ENCODE peak calls at places on chromosomes 4 and X, in five cellular contexts. B, R, C, Q and M are unnamed samples.

GRCh38 chr4:133668061-133668851 is 519.2 kb downstream of the PCDH10 start:
- DNase-seq in Q (peak), R (no peak), C (no peak), B (no peak), M (no peak)

GRCh38 chrX:73944582-73944947 is 359.4 kb upstream of the ZCCHC13 start:
- DNase-seq in C (no peak), Q (no peak), R (no peak), B (no peak), M (no peak)

GRCh38 chrX:150587585-150588503 is 19.4 kb downstream of the MTM1 start:
- DNase-seq in R (no peak), B (no peak), Q (peak), C (no peak), M (no peak)

GRCh38 chr4:15202481-15202880 is 200.2 kb downstream of the CPEB2 start:
- DNase-seq in R (no peak), B (no peak), C (no peak), Q (no peak), M (no peak)

GRCh38 chr4:173546776-173547175 is 16.7 kb upstream of the HAND2 start:
- DNase-seq in Q (no peak), C (no peak), B (no peak), R (no peak), M (no peak)

GRCh38 chr4:150609131-150609530 is 27.2 kb downstream of the MAB21L2 start:
- DNase-seq in B (no peak), Q (no peak), R (no peak), C (no peak), M (no peak)

GRCh38 chrX:52504551-52504950 is 8.9 kb downstream of the XAGE1A start:
- DNase-seq in B (no peak), R (no peak), Q (no peak), C (no peak), M (no peak)

GRCh38 chr4:138310498-138310897 is 68.3 kb upstream of the SLC7A11 start:
- DNase-seq in Q (no peak), R (no peak), B (no peak), C (no peak), M (no peak)

GRCh38 chr4:14338206-14338605 is 664.1 kb upstream of the CPEB2 start:
- DNase-seq in R (no peak), B (no peak), C (no peak), Q (no peak), M (no peak)

GRCh38 chr4:7207791-7208231 is 15.5 kb downstream of the SORCS2 start:
- DNase-seq in C (no peak), Q (no peak), R (no peak), B (no peak), M (no peak)

GRCh38 chr4:128573781-128574508 is 235.6 kb upstream of the JADE1 start:
- DNase-seq in B (no peak), C (no peak), Q (no peak), R (peak), M (no peak)

GRCh38 chrX:16671005-16671404 is 21.0 kb downstream of the S100G start:
- DNase-seq in B (no peak), C (peak), Q (no peak), R (peak), M (peak)

GRCh38 chr4:176896211-176896610 is 103.5 kb upstream of the VEGFC start:
- DNase-seq in Q (no peak), R (no peak), C (no peak), B (no peak), M (no peak)

GRCh38 chr4:169330811-169331210 is 60.1 kb upstream of the SH3RF1 start:
- DNase-seq in R (no peak), Q (no peak), B (no peak), C (no peak), M (no peak)

GRCh38 chr4:159178147-159178541 is 75.3 kb downstream of the RAPGEF2 start:
- DNase-seq in C (no peak), B (no peak), R (peak), Q (no peak), M (no peak)

GRCh38 chr4:176230827-176231226 is 35.4 kb upstream of the SPATA4 start:
- DNase-seq in Q (no peak), B (no peak), R (no peak), C (no peak), M (no peak)

GRCh38 chr4:168521736-168522135 is 24.9 kb downstream of the PALLD start:
- DNase-seq in C (no peak), Q (no peak), R (no peak), B (no peak), M (no peak)

GRCh38 chr4:107825072-107825789 is 499 bp downstream of the SGMS2 start:
- DNase-seq in Q (no peak), C (peak), B (peak), R (no peak), M (peak)

GRCh38 chr4:126564283-126564854 is 1068.4 kb upstream of the INTU start:
- DNase-seq in B (no peak), C (no peak), R (no peak), Q (no peak), M (no peak)

DNA sequence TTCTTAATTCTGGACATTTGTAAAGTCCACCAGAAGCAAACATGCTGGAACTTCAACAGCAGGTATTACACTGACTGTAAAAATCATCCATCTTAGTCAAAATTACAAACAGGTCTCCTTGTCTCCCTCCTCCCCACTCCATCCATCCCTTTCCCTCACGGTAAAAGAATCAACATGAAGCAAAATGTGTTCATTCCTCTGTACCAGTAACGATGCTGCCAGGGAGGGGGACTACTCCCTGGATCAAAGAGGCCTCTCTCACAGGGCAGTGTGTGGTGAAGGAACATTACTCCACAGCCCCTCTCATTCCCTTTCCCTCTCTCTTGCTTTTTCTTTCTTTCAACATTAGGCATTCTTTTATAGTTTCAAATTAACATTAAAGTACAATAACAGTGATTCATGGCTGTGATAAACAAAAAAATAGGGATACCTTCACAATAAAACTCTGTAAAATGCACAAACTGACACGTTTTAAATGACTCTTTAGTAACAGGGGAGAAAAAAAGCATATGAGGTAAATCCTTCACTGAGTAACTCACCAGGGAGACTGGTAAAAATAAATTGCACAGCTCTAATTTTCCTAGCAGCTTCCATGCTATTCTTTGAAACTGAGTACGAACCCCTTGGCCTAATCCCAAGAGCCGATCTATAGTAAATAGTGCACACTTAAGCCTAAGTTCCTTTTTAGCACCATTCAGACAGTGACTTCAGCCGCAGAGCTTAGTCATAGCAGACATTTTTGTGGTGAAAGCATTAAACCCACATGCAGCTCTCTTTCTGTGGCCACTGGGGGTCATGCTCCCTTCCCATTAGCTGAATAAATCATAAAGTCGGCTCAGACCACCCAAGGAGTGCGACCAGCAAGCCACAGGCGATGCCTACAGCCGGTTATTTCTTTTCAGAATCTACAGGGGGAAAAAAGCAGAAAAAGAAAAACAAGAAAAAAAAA is 215.6 kb upstream of the GYPA start:
- DNase-seq in Q (peak), C (no peak), B (no peak), R (peak), M (no peak)
- H3K27ac ChIP-seq in Q (no peak), C (no peak), B (no peak), R (no peak), M (no peak)

GRCh38 chrX:9875801-9876200 is 89.6 kb downstream of the SHROOM2 start:
- DNase-seq in R (no peak), C (no peak), Q (no peak), B (no peak), M (no peak)

GRCh38 chrX:9873952-9874351 is 87.7 kb downstream of the SHROOM2 start:
- DNase-seq in B (peak), Q (peak), C (peak), R (peak), M (no peak)

GRCh38 chrX:9874483-9874882 is 88.3 kb downstream of the SHROOM2 start:
- DNase-seq in B (no peak), R (no peak), C (no peak), Q (no peak), M (no peak)

GRCh38 chrX:9871871-9872270 is 85.6 kb downstream of the SHROOM2 start:
- DNase-seq in R (no peak), C (no peak), B (no peak), Q (no peak), M (no peak)

DNA sequence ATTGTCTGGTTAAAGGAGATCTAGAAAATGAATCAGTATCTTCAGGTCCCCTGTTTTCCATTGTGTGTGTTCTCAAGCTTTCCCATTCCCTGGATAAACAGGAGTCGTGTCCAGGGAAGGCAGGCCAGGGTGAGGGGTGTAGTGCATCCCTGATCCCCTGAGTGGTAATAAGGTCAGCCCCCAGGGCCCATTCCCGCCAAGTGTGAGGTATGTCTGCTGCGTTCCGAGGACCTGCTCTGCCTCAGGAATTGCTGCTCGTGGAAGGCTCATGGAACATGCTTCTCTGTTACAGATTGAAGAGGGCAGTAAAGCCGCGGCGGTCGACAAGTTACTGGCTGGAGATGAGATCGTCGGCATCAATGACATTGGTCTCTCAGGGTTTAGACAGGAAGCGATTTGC is 87.1 kb downstream of the SHROOM2 start:
- DNase-seq in R (no peak), B (no peak), Q (no peak), C (no peak), M (no peak)
- H3K27ac ChIP-seq in R (no peak), B (no peak), Q (no peak), C (no peak), M (no peak)

DNA sequence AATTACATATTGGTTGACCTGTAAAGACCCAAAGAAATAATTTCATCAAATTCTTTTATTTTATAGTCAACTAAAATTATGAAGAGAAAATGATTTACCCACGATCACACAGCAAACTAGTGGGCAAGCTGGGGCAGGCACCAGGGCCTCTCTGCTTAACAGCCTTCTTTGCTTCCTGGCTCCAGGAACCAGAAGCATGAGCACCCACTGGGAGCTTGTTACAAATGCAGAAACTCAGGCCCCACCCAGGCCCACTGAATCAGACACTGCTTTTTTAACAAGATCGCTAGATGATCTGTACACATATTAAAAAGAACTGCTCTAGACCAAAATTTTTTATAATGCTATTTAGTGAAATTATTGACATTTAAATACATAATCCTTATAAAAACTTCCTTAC is 95.0 kb downstream of the GEMIN8 start:
- DNase-seq in R (no peak), Q (no peak), C (no peak), B (no peak), M (no peak)
- H3K27ac ChIP-seq in R (no peak), Q (no peak), C (peak), B (no peak), M (peak)

GRCh38 chr4:174717788-174718187 is 111.3 kb downstream of the GLRA3 start:
- DNase-seq in Q (no peak), R (no peak), C (no peak), B (no peak), M (no peak)

GRCh38 chr4:174714393-174715211 is 114.4 kb downstream of the GLRA3 start:
- DNase-seq in B (no peak), C (no peak), R (peak), Q (peak), M (no peak)

GRCh38 chr4:174713821-174714220 is 115.2 kb downstream of the GLRA3 start:
- DNase-seq in Q (no peak), B (no peak), C (no peak), R (no peak), M (no peak)

GRCh38 chr4:174713181-174713580 is 115.9 kb downstream of the GLRA3 start:
- DNase-seq in R (no peak), C (no peak), B (no peak), Q (no peak), M (no peak)

DNA sequence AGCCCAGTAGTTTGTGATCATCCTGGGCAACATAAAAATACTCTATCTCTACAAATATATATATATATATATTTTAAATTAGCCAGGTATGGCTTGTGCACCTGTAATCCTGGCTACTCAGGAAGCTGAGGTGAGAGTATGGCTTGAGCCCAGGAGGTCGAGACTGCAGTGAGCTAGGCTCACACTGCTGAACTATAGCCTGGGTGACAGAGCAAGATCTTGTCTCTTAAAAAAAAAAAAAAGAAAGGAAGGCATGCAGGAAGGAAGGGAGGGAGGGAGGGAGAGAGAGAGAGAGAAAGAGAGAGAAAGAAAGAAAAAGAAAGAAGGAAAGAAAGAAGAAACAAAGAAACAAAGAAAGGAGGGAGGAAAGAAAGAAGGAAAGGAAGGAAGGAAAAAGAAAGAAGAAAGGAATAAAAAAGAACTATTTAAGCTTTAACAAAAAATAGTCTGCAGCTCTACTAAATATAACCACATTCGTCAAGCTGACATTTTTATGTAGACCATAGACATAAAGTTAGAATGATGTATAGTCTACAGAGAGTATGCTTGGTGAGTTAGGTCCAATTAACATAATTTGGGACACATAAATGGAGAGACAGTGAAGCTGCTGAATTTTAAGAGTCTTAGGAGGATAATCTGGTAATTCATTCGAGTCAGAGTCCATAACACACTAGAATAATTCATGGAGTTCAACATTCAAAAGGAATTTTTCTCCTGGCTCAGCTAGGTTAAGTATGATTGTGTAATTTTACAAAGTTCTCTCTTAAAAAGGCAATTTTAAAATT is 111.9 kb downstream of the GLRA3 start:
- DNase-seq in Q (no peak), B (no peak), C (no peak), R (no peak), M (no peak)
- H3K27ac ChIP-seq in Q (no peak), B (peak), C (peak), R (no peak), M (no peak)

GRCh38 chrX:48696301-48697181 is at the start of gene SUV39H1:
- DNase-seq in B (peak), R (peak), Q (peak), C (peak), M (peak)

GRCh38 chrX:48695925-48696300 is 621 bp upstream of the SUV39H1 start:
- DNase-seq in B (no peak), Q (no peak), C (no peak), R (no peak), M (no peak)

GRCh38 chrX:48700246-48700645 is 3.7 kb downstream of the SUV39H1 start:
- DNase-seq in R (no peak), C (no peak), Q (no peak), B (no peak), M (no peak)

GRCh38 chrX:48697182-48697727 is 721 bp downstream of the SUV39H1 start:
- DNase-seq in C (no peak), R (no peak), B (no peak), Q (no peak), M (no peak)

GRCh38 chrX:48698306-48698705 is 1.8 kb downstream of the SUV39H1 start:
- DNase-seq in B (no peak), Q (no peak), R (no peak), C (no peak), M (no peak)
- H3K27ac ChIP-seq in B (no peak), Q (no peak), R (no peak), C (no peak), M (no peak)

DNA sequence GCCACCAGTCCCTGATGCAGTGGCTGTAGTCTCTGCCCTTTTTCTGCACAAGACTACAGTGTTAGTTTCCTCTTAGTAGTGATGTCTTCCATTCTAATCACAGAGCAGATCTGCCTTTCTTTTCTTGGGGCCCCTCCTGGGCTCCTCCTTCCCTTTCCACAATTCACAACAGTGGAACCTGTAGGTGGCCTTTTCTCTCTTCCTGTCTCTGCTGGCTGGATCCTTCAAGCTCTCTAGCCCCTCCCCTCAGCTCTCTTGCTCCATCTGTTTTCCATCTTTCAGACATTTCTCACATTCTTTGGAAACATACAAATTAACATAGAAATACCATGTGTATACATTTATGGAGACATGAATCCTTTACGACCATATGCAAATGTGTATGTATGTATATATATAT is 284 bp upstream of the SPIN2A start:
- DNase-seq in Q (no peak), B (no peak), C (no peak), R (no peak), M (no peak)
- H3K27ac ChIP-seq in Q (no peak), B (no peak), C (no peak), R (no peak), M (no peak)

GRCh38 chr4:78560296-78560963 is 8.9 kb downstream of the ANXA3 start:
- DNase-seq in R (no peak), Q (no peak), C (no peak), B (no peak), M (no peak)
- H3K27ac ChIP-seq in R (no peak), Q (no peak), C (no peak), B (peak), M (no peak)

GRCh38 chrX:113800955-113801354 is 782.9 kb upstream of the HTR2C start:
- DNase-seq in Q (no peak), R (no peak), C (no peak), B (no peak), M (no peak)

GRCh38 chrX:113804293-113804692 is 779.6 kb upstream of the HTR2C start:
- DNase-seq in Q (no peak), C (no peak), R (no peak), B (no peak), M (no peak)

DNA sequence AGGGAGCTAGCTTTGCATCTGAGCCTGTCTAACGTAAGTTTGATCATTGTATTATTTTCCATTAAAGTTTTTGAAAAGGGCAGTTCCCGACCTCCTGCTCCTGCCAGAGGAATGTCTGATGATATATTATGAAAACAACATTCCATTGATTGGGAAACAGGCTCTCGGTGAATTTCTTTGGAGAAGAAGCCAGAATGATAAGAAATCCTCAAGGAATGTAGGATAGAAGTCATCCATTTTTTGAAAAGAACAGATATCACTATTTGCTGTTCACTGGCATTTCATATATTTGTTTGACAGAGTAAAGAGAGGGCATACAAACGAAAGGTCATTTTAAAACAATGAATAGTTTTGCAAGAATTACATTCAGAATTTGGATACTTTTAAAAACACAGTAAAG is 781.0 kb upstream of the HTR2C start:
- DNase-seq in Q (no peak), C (no peak), R (no peak), B (no peak), M (no peak)
- H3K27ac ChIP-seq in Q (no peak), C (no peak), R (no peak), B (no peak), M (no peak)

DNA sequence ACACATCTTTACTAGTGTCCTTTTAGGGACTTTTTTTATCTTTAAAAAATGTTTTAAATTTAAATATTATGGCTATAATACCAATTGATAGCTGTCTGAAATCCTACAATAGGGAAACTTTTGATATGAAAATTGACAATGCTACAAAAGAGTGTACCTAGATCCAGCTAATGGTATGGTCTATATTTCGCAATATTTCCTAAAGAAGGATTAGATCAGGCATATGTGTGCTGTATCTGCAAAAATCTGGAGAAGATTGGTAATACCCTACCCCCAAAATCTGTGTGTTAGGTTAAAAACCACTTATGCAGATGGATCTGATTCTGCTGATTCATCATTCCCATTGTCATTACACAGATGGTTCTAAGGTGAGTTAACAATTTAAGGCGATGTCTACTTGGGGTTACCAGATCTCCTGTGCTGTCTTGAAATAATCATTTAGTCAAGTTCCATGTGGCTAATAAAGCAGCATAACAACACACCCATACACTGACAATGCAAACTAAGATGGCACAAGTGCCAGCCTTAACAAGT is 137.1 kb downstream of the GASK1B start:
- DNase-seq in Q (no peak), B (no peak), C (no peak), R (no peak), M (no peak)
- H3K27ac ChIP-seq in Q (no peak), B (no peak), C (no peak), R (no peak), M (no peak)